ENCODE peak calls at places on chromosome 21, in four cellular contexts. One of them, this sample, is unnamed.

GRCh38 chr21:45253180-45253579 is 34.5 kb downstream of the POFUT2 start:
- DNase-seq in upper lobe of right lung: no peak
- DNase-seq in left lung: no peak
- DNase-seq in brain microvascular endothelial cell: peak
- DNase-seq in this sample: no peak

GRCh38 chr21:14871861-14872260 is 192.9 kb downstream of the NRIP1 start:
- DNase-seq in left lung: no peak
- DNase-seq in upper lobe of right lung: no peak
- DNase-seq in brain microvascular endothelial cell: no peak
- DNase-seq in this sample: no peak

GRCh38 chr21:41923641-41924342 is 30.0 kb downstream of the C2CD2 start:
- DNase-seq in upper lobe of right lung: no peak
- DNase-seq in brain microvascular endothelial cell: peak
- DNase-seq in left lung: no peak
- DNase-seq in this sample: no peak

GRCh38 chr21:36966846-36967657 is 583 bp upstream of the HLCS start:
- DNase-seq in left lung: peak
- DNase-seq in brain microvascular endothelial cell: peak
- DNase-seq in upper lobe of right lung: no peak
- DNase-seq in this sample: no peak

GRCh38 chr21:40512590-40512989 is 334.4 kb downstream of the DSCAM start:
- DNase-seq in brain microvascular endothelial cell: no peak
- DNase-seq in upper lobe of right lung: no peak
- DNase-seq in left lung: no peak
- DNase-seq in this sample: no peak

GRCh38 chr21:45267390-45267760 is 20.3 kb downstream of the POFUT2 start:
- DNase-seq in brain microvascular endothelial cell: no peak
- DNase-seq in upper lobe of right lung: peak
- DNase-seq in left lung: peak
- DNase-seq in this sample: no peak

GRCh38 chr21:38848187-38848609 is 42.5 kb downstream of the ETS2 start:
- DNase-seq in left lung: no peak
- DNase-seq in upper lobe of right lung: no peak
- DNase-seq in brain microvascular endothelial cell: no peak
- DNase-seq in this sample: no peak

GRCh38 chr21:41624674-41625310 is 116.8 kb upstream of the TMPRSS2 start:
- DNase-seq in left lung: no peak
- DNase-seq in brain microvascular endothelial cell: no peak
- DNase-seq in upper lobe of right lung: no peak
- DNase-seq in this sample: no peak

GRCh38 chr21:15060776-15061175 is 4.0 kb downstream of the NRIP1 start:
- DNase-seq in left lung: no peak
- DNase-seq in upper lobe of right lung: no peak
- DNase-seq in brain microvascular endothelial cell: peak
- DNase-seq in this sample: no peak

GRCh38 chr21:39502631-39503030 is 50.9 kb downstream of the SH3BGR start:
- DNase-seq in brain microvascular endothelial cell: no peak
- DNase-seq in upper lobe of right lung: no peak
- DNase-seq in left lung: no peak
- DNase-seq in this sample: no peak

GRCh38 chr21:39852021-39852721 is 15.1 kb upstream of the PCP4 start:
- DNase-seq in left lung: no peak
- DNase-seq in brain microvascular endothelial cell: no peak
- DNase-seq in upper lobe of right lung: no peak
- DNase-seq in this sample: no peak

GRCh38 chr21:45459171-45460010 is 54.4 kb downstream of the COL18A1 start:
- DNase-seq in brain microvascular endothelial cell: no peak
- DNase-seq in left lung: no peak
- DNase-seq in upper lobe of right lung: no peak
- DNase-seq in this sample: no peak

GRCh38 chr21:45541221-45542039 is 810 bp downstream of the SLC19A1 start:
- DNase-seq in brain microvascular endothelial cell: no peak
- DNase-seq in left lung: peak
- DNase-seq in upper lobe of right lung: peak
- DNase-seq in this sample: peak

GRCh38 chr21:38797470-38797869 is 8.3 kb upstream of the ETS2 start:
- DNase-seq in brain microvascular endothelial cell: no peak
- DNase-seq in upper lobe of right lung: no peak
- DNase-seq in left lung: no peak
- DNase-seq in this sample: no peak

GRCh38 chr21:38740131-38740530 is 65.6 kb upstream of the ETS2 start:
- DNase-seq in brain microvascular endothelial cell: no peak
- DNase-seq in left lung: no peak
- DNase-seq in upper lobe of right lung: no peak
- DNase-seq in this sample: no peak

GRCh38 chr21:45769239-45769758 is 125.8 kb downstream of the PCBP3 start:
- DNase-seq in left lung: no peak
- DNase-seq in upper lobe of right lung: no peak
- DNase-seq in brain microvascular endothelial cell: no peak
- DNase-seq in this sample: peak

GRCh38 chr21:42055425-42055824 is 15.7 kb upstream of the UMODL1 start:
- DNase-seq in brain microvascular endothelial cell: no peak
- DNase-seq in upper lobe of right lung: no peak
- DNase-seq in left lung: no peak
- DNase-seq in this sample: no peak

GRCh38 chr21:18411565-18411964 is 8.0 kb upstream of the TMPRSS15 start:
- DNase-seq in upper lobe of right lung: no peak
- DNase-seq in left lung: no peak
- DNase-seq in brain microvascular endothelial cell: no peak
- DNase-seq in this sample: no peak

GRCh38 chr21:25639922-25640670 is 1.0 kb downstream of the JAM2 start:
- DNase-seq in left lung: no peak
- DNase-seq in upper lobe of right lung: no peak
- DNase-seq in brain microvascular endothelial cell: no peak
- DNase-seq in this sample: peak

GRCh38 chr21:25640671-25641292 is 1.7 kb downstream of the JAM2 start:
- DNase-seq in brain microvascular endothelial cell: no peak
- DNase-seq in left lung: no peak
- DNase-seq in upper lobe of right lung: no peak
- DNase-seq in this sample: no peak

GRCh38 chr21:25637846-25638245 is 1.2 kb upstream of the JAM2 start:
- DNase-seq in upper lobe of right lung: no peak
- DNase-seq in brain microvascular endothelial cell: no peak
- DNase-seq in left lung: no peak
- DNase-seq in this sample: no peak

GRCh38 chr21:25638634-25639166 is 358 bp upstream of the JAM2 start:
- DNase-seq in left lung: no peak
- DNase-seq in brain microvascular endothelial cell: no peak
- DNase-seq in upper lobe of right lung: no peak
- DNase-seq in this sample: no peak

GRCh38 chr21:25639167-25639921 is at the start of gene JAM2:
- DNase-seq in left lung: peak
- DNase-seq in upper lobe of right lung: peak
- DNase-seq in brain microvascular endothelial cell: no peak
- DNase-seq in this sample: peak
- TF ChIP-seq CTCF in left lung: no peak
- TF ChIP-seq CTCF in upper lobe of right lung: peak
- TF ChIP-seq CTCF in brain microvascular endothelial cell: peak
- TF ChIP-seq CTCF in this sample: peak

GRCh38 chr21:44067011-44067839 is 40.0 kb upstream of the PWP2 start:
- DNase-seq in left lung: no peak
- DNase-seq in brain microvascular endothelial cell: no peak
- DNase-seq in upper lobe of right lung: no peak
- DNase-seq in this sample: no peak
- TF ChIP-seq CTCF in left lung: no peak
- TF ChIP-seq CTCF in brain microvascular endothelial cell: no peak
- TF ChIP-seq CTCF in upper lobe of right lung: no peak
- TF ChIP-seq CTCF in this sample: no peak

GRCh38 chr21:25895565-25896205 is 160.9 kb downstream of the GABPA start:
- DNase-seq in left lung: no peak
- DNase-seq in upper lobe of right lung: no peak
- DNase-seq in brain microvascular endothelial cell: no peak
- DNase-seq in this sample: no peak
- TF ChIP-seq CTCF in left lung: peak
- TF ChIP-seq CTCF in upper lobe of right lung: peak
- TF ChIP-seq CTCF in brain microvascular endothelial cell: peak
- TF ChIP-seq CTCF in this sample: peak

GRCh38 chr21:43322311-43322710 is 104.6 kb downstream of the SIK1 start:
- DNase-seq in left lung: no peak
- DNase-seq in brain microvascular endothelial cell: no peak
- DNase-seq in upper lobe of right lung: no peak
- DNase-seq in this sample: no peak
- TF ChIP-seq CTCF in left lung: no peak
- TF ChIP-seq CTCF in brain microvascular endothelial cell: no peak
- TF ChIP-seq CTCF in upper lobe of right lung: no peak
- TF ChIP-seq CTCF in this sample: no peak

GRCh38 chr21:34948157-34948556 is 100.9 kb downstream of the RUNX1 start:
- DNase-seq in brain microvascular endothelial cell: no peak
- DNase-seq in left lung: no peak
- DNase-seq in upper lobe of right lung: no peak
- DNase-seq in this sample: no peak

GRCh38 chr21:34949045-34949444 is 100.1 kb downstream of the RUNX1 start:
- DNase-seq in brain microvascular endothelial cell: no peak
- DNase-seq in left lung: no peak
- DNase-seq in upper lobe of right lung: no peak
- DNase-seq in this sample: no peak

GRCh38 chr21:34945288-34945687 is 103.8 kb downstream of the RUNX1 start:
- DNase-seq in brain microvascular endothelial cell: no peak
- DNase-seq in upper lobe of right lung: no peak
- DNase-seq in left lung: no peak
- DNase-seq in this sample: no peak

GRCh38 chr21:34946385-34947121 is 102.5 kb downstream of the RUNX1 start:
- DNase-seq in brain microvascular endothelial cell: no peak
- DNase-seq in upper lobe of right lung: no peak
- DNase-seq in left lung: no peak
- DNase-seq in this sample: no peak

GRCh38 chr21:34947122-34947534 is 102.0 kb downstream of the RUNX1 start:
- DNase-seq in upper lobe of right lung: no peak
- DNase-seq in left lung: no peak
- DNase-seq in brain microvascular endothelial cell: no peak
- DNase-seq in this sample: no peak
- TF ChIP-seq CTCF in upper lobe of right lung: no peak
- TF ChIP-seq CTCF in left lung: no peak
- TF ChIP-seq CTCF in brain microvascular endothelial cell: no peak
- TF ChIP-seq CTCF in this sample: no peak

DNA sequence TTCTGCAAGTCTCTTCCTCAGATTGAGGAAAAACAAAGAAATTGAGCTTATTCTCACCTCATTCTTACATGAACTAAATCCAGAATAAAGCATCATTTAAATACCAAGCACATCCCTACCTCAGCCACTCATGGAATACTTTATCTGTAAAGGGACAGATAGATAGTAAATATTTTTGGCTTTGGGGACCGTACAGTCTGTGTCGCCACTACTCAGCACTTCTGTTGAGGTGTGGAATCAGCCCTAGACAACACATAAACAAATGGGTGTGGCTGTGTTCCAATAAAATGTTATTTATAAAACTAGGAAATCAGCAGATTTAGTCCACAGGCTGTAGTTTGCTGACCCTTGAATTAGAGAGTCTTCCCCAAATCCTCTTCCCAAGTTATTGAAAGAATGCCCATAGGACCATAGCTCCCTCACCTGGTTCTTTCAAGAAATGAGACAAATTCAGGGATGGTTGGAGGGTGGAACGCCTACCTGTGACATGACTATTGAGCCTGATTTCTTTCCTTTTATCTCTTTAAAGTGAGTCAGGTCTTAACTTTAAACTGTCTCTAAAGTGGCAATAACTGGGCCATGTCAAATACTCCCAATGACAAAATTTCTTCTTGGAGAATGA is 878.5 kb downstream of the USP25 start:
- DNase-seq in brain microvascular endothelial cell: no peak
- DNase-seq in left lung: no peak
- DNase-seq in upper lobe of right lung: no peak
- DNase-seq in this sample: no peak
- TF ChIP-seq CTCF in brain microvascular endothelial cell: peak
- TF ChIP-seq CTCF in left lung: no peak
- TF ChIP-seq CTCF in upper lobe of right lung: no peak
- TF ChIP-seq CTCF in this sample: no peak